ENCODE peak calls at places on chromosomes 3 and 15, in eight cellular contexts. V is astrocyte of the spinal cord, L is pancreas, H is left lung, S is psoas muscle, G is sigmoid colon, Q is heart right ventricle, O is AG04449. C is an unnamed sample.
A peak's percentile ranks its signal among the peaks of the same experiment; 100 is the strongest.

GRCh38 chr3:38843898-38844297 is 27.9 kb upstream of the SCN10A start:
- DNase-seq in V (peak; percentile 68), L (no peak), H (no peak), S (no peak), G (no peak), Q (no peak), O (no peak), C (no peak)

GRCh38 chr3:141050913-141051632 is at the start of gene SPSB4:
- DNase-seq in V (peak; percentile 45), L (peak; percentile 95), H (peak; percentile 79), S (peak; percentile 93), G (peak; percentile 77), Q (peak; percentile 77), O (no peak), C (no peak)

GRCh38 chr15:80371924-80372323 is 32.3 kb upstream of the ARNT2 start:
- DNase-seq in V (no peak), L (no peak), H (no peak), S (no peak), G (no peak), Q (no peak), O (no peak), C (no peak)

GRCh38 chr15:88648357-88649214 is 9.8 kb downstream of the ISG20 start:
- DNase-seq in V (no peak), L (no peak), H (no peak), S (no peak), G (peak; percentile 60), Q (no peak), O (no peak), C (peak; percentile 56)

GRCh38 chr3:14118400-14119165 is 6.1 kb downstream of the CHCHD4 start:
- DNase-seq in V (no peak), L (no peak), H (no peak), S (no peak), G (no peak), Q (no peak), O (no peak), C (no peak)

GRCh38 chr15:89362203-89363101 is 27.8 kb upstream of the POLG start:
- DNase-seq in V (no peak), L (peak; percentile 76), H (no peak), S (no peak), G (no peak), Q (no peak), O (no peak), C (no peak)

GRCh38 chr3:156610154-156610553 is 55.2 kb upstream of the SSR3 start:
- DNase-seq in V (no peak), L (no peak), H (no peak), S (no peak), G (no peak), Q (no peak), O (no peak), C (no peak)

GRCh38 chr15:59590027-59590426 is 21.6 kb upstream of the GCNT3 start:
- DNase-seq in V (no peak), L (no peak), H (no peak), S (no peak), G (no peak), Q (no peak), O (no peak), C (no peak)

GRCh38 chr3:72597756-72598195 is 250.5 kb downstream of the SHQ1 start:
- DNase-seq in V (no peak), L (no peak), H (no peak), S (no peak), G (no peak), Q (no peak), O (no peak), C (no peak)

GRCh38 chr3:25652921-25653320 is 11.8 kb downstream of the TOP2B start:
- DNase-seq in V (no peak), L (no peak), H (no peak), S (no peak), G (no peak), Q (no peak), O (no peak), C (no peak)

GRCh38 chr15:78457101-78457500 is 19.1 kb downstream of the IREB2 start:
- DNase-seq in V (peak; percentile 71), L (no peak), H (no peak), S (no peak), G (no peak), Q (no peak), O (peak; percentile 41), C (no peak)

GRCh38 chr3:165502707-165503106 is 306.5 kb upstream of the SLITRK3 start:
- DNase-seq in V (no peak), L (no peak), H (no peak), S (no peak), G (no peak), Q (no peak), O (no peak), C (no peak)

GRCh38 chr3:95184038-95184437 is 1121.2 kb downstream of the NSUN3 start:
- DNase-seq in V (no peak), L (peak; percentile 18), H (peak; percentile 20), S (no peak), G (no peak), Q (no peak), O (no peak), C (no peak)

GRCh38 chr3:179000144-179000543 is 71.5 kb downstream of the ZMAT3 start:
- DNase-seq in V (peak; percentile 49), L (no peak), H (no peak), S (no peak), G (no peak), Q (no peak), O (peak; percentile 9), C (no peak)

GRCh38 chr3:159039286-159039685 is 237.4 kb downstream of the MFSD1 start:
- DNase-seq in V (no peak), L (no peak), H (no peak), S (no peak), G (no peak), Q (no peak), O (no peak), C (no peak)

GRCh38 chr3:24018784-24019570 is 73.9 kb downstream of the NR1D2 start:
- DNase-seq in V (no peak), L (no peak), H (no peak), S (no peak), G (no peak), Q (no peak), O (no peak), C (no peak)

GRCh38 chr3:57007513-57008415 is 52.7 kb upstream of the SPATA12 start:
- DNase-seq in V (peak; percentile 90), L (no peak), H (peak; percentile 80), S (peak; percentile 83), G (peak; percentile 93), Q (peak; percentile 43), O (peak; percentile 34), C (peak; percentile 55)
- H3K4me3 ChIP-seq in V (no peak overlapping the region), L (no peak overlapping the region), H (no peak overlapping the region), S (peak overlapping the region; percentile 31), G (no peak overlapping the region), Q (no peak overlapping the region), O (no peak overlapping the region), C (peak overlapping the region; percentile 36)

GRCh38 chr3:65170357-65171090 is 482.7 kb upstream of the ADAMTS9 start:
- DNase-seq in V (peak; percentile 89), L (peak; percentile 70), H (peak; percentile 54), S (peak; percentile 92), G (peak; percentile 98), Q (peak; percentile 81), O (no peak), C (peak; percentile 98)
- TF ChIP-seq CTCF in V (peak; percentile 50), L (no peak), H (peak; percentile 10), S (peak; percentile 47), G (peak; percentile 7), Q (peak; percentile 51), O (no peak), C (peak; percentile 49)

DNA sequence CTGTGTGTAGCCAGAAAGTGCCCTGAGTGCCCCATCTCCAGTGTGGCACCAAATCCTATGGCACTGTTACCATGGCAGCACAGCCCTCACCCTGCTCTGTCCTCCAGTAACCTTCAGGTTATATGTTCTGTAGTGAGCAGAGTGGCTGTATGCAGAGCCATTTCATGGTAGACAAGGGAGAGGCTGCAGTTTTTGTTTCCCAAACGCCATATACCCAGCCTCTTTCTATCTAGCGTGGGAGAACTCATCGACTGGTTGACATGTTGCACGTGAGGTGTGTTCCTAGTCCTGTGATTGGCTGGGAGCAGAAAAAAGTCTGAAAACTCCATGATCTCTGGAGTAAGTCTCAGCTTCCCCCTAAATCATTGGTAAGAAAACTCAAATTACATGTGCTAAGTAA is 2.0 kb downstream of the SIDT1 start:
- DNase-seq in V (no peak), L (no peak), H (no peak), S (no peak), G (no peak), Q (no peak), O (no peak), C (no peak)
- H3K4me3 ChIP-seq in V (no peak overlapping the region), L (no peak overlapping the region), H (peak overlapping the region; percentile 58), S (no peak overlapping the region), G (no peak overlapping the region), Q (no peak overlapping the region), O (no peak overlapping the region), C (peak overlapping the region; percentile 94)

DNA sequence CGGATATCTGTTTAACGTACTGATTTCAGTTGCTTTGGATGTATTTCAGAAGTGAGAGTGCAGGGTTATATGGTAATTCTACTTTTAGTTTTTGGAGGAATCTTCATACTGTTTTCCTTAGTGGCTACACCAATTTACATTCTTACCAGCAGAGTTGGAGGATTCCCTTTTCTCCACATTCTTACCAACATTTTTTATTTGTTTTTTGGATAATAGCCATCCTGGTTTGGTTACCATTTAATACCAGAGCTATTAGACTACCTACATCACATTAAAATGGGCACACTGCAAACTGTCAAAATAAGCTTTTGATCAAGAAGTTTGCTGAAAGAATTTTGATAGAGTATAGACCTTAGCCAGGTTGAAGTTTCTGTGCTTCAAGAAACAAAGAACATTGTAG is 217.2 kb upstream of the CFAP20DC start:
- DNase-seq in V (no peak), L (no peak), H (no peak), S (no peak), G (no peak), Q (no peak), O (no peak), C (no peak)
- TF ChIP-seq CTCF in V (no peak), L (no peak), H (no peak), S (no peak), G (no peak), Q (no peak), O (no peak), C (no peak)

DNA sequence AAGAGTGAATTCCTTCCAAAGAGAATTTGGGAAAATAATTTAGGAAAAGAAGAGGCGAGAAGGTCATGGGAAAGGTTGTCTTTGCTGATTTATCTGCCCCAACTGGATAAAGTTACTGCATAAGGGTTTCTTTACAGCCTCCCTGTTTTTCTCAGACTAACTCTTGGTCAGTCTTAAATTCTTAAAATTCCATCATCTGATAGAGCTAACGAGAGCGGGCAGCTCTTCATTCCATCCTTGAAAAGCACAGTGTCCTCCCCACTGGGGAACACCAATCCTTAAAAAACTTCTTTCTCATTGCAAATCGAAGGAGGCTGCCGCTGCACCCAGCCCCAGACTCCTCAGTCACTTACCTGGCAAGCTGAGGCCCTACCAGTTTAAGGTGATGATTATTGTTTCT is 107.2 kb downstream of the PGPEP1L start:
- DNase-seq in V (peak; percentile 74), L (no peak), H (no peak), S (no peak), G (no peak), Q (no peak), O (no peak), C (no peak)
- H3K4me3 ChIP-seq in V (no peak overlapping the region), L (no peak overlapping the region), H (no peak overlapping the region), S (no peak overlapping the region), G (no peak overlapping the region), Q (no peak overlapping the region), O (peak overlapping the region; percentile 20), C (no peak overlapping the region)